ENCODE peak calls at places on chromosomes 1 and 21, in ten cellular contexts. M is fibroblast of lung; U is colonic mucosa; V is tibial artery; X is Peyer's patch; F is IMR-90; W is aorta; K is left ventricle myocardium inferior; O is dorsolateral prefrontal cortex; Z is CD4-positive, alpha-beta memory T cell. I is an unnamed sample.

GRCh38 chr1:28236656-28237331 is 870 bp downstream of the ATP5IF1 start:
- DNase-seq in M (no peak), U (no peak), V (no peak), X (no peak), F (no peak), W (no peak), K (no peak), O (no peak), Z (no peak), I (no peak)

GRCh38 chr1:177306019-177306415 is 135.3 kb downstream of the BRINP2 start:
- DNase-seq in M (no peak), U (no peak), V (no peak), X (no peak), F (no peak), W (no peak), K (no peak), O (no peak), Z (no peak), I (no peak)

GRCh38 chr1:203083463-203083921 is 2.3 kb downstream of the MYOG start:
- DNase-seq in M (no peak), U (peak; percentile 12), V (no peak), X (no peak), F (no peak), W (no peak), K (no peak), O (peak; percentile 2), Z (no peak), I (no peak)

GRCh38 chr1:192235127-192235526 is 76.9 kb downstream of the RGS18 start:
- DNase-seq in M (no peak), U (no peak), V (no peak), X (no peak), F (peak; percentile 49), W (no peak), K (no peak), O (no peak), Z (no peak), I (peak; percentile 39)

GRCh38 chr1:171807547-171807946 is 26.1 kb downstream of the METTL13 start:
- DNase-seq in M (no peak), U (no peak), V (no peak), X (no peak), F (no peak), W (no peak), K (no peak), O (no peak), Z (no peak), I (no peak)

GRCh38 chr21:29208666-29209059 is 78.2 kb downstream of the MAP3K7CL start:
- DNase-seq in M (peak; percentile 84), U (no peak), V (no peak), X (no peak), F (peak; percentile 93), W (no peak), K (no peak), O (no peak), Z (no peak), I (peak; percentile 53)

GRCh38 chr1:170513138-170513537 is 18.8 kb upstream of the GORAB start:
- DNase-seq in M (no peak), U (no peak), V (no peak), X (no peak), F (no peak), W (no peak), K (no peak), O (no peak), Z (no peak), I (no peak)

GRCh38 chr1:32592953-32593352 is 53.7 kb downstream of the ZBTB8A start:
- DNase-seq in M (peak; percentile 17), U (no peak), V (no peak), X (no peak), F (peak; percentile 71), W (no peak), K (no peak), O (no peak), Z (no peak), I (peak; percentile 16)

DNA sequence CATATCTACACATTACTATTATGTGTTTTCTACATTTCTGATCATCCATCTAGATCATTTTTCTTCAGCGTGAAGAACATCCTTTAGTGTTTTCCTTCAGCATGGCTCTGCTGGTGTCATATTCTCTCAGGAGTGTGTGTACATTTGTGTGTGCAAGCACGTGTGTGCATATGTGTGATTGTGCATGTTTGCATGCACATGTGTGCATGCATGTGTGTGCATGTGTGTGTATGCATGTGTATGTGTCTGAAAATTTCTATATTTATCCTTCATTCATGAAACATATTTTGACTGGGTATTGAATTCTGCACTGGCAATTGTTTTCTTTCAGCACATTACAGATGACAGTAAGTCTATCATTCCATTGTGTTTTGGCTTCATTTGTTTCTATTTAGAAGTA is 74.6 kb downstream of the FHAD1 start:
- DNase-seq in M (no peak), U (no peak), V (no peak), X (no peak), F (no peak), W (no peak), K (no peak), O (no peak), Z (no peak), I (no peak)
- H3K27ac ChIP-seq in M (no peak overlapping the region), U (no peak overlapping the region), V (no peak overlapping the region), X (no peak overlapping the region), F (no peak overlapping the region), W (no peak overlapping the region), K (no peak overlapping the region), O (no peak overlapping the region), Z (no peak overlapping the region), I (no peak overlapping the region)

DNA sequence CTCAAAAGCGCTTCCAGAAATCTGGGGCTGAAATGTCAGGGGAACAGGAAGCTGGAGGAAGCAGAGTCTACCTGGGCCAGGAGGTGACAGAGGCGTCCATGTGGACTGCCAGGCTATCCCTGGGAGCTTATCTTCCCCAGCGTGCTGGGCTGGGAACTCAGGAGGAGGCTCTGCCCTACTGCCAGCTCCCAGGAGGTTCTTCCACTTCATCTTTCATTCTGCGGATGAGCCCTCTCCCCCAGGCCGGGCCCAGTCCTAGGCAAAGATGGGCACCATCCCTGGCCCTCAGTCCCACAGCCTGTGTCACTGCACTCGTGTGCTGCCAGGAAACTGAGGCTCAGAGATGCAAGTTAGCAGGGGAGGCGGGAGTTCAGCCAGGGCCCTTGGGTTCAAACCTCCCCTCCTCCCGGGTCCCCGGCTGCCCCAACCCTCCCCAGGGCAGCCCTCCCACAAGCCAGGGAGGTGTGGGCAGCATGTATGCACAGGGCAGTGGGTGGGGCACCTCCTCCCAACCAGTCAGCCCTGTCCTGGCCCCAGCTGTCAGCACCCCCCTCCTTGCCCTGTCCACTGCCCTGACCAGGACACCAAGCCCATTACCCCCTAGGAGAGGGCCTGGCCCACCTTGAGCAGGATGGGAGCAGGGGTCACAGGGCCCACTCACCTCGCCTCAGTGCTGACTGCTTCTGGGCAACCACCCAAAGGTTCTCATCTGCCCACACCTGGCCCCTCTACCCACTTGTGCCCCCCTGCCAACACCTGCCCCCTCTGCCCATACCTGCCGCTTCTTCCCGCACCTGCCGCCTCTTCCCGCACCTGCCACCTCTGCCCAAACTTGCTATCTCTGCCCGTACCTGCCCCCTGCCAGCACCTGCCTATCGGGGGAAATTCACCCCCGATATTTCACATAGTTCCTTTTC is 226.0 kb downstream of the NPHP4 start:
- DNase-seq in M (no peak), U (no peak), V (no peak), X (peak; percentile 21), F (no peak), W (peak; percentile 17), K (no peak), O (no peak), Z (no peak), I (no peak)
- H3K27me3 ChIP-seq in M (no peaks in the 10 kb centered on the region), U (no peaks in the 10 kb centered on the region), V (no peaks in the 10 kb centered on the region), X (no peaks in the 10 kb centered on the region), F (no peaks in the 10 kb centered on the region), W (no peaks in the 10 kb centered on the region), K (peaks cover 89% of the 10 kb centered on the region), O (no peaks in the 10 kb centered on the region), Z (no peaks in the 10 kb centered on the region), I (no peaks in the 10 kb centered on the region)

GRCh38 chr1:68174173-68175113 is 57.9 kb downstream of the WLS start:
- DNase-seq in M (peak; percentile 96), U (peak; percentile 69), V (peak; percentile 76), X (no peak), F (peak; percentile 98), W (peak; percentile 78), K (no peak), O (no peak), Z (no peak), I (peak; percentile 97)

GRCh38 chr1:68175621-68176398 is 56.5 kb downstream of the WLS start:
- DNase-seq in M (peak; percentile 55), U (peak; percentile 60), V (no peak), X (no peak), F (peak; percentile 32), W (no peak), K (no peak), O (no peak), Z (no peak), I (no peak)

GRCh38 chr1:68181165-68181556 is 51.2 kb downstream of the WLS start:
- DNase-seq in M (no peak), U (no peak), V (no peak), X (no peak), F (no peak), W (no peak), K (no peak), O (no peak), Z (no peak), I (no peak)

GRCh38 chr1:68180441-68181164 is 51.7 kb downstream of the WLS start:
- DNase-seq in M (no peak), U (no peak), V (no peak), X (no peak), F (no peak), W (no peak), K (no peak), O (no peak), Z (no peak), I (no peak)

DNA sequence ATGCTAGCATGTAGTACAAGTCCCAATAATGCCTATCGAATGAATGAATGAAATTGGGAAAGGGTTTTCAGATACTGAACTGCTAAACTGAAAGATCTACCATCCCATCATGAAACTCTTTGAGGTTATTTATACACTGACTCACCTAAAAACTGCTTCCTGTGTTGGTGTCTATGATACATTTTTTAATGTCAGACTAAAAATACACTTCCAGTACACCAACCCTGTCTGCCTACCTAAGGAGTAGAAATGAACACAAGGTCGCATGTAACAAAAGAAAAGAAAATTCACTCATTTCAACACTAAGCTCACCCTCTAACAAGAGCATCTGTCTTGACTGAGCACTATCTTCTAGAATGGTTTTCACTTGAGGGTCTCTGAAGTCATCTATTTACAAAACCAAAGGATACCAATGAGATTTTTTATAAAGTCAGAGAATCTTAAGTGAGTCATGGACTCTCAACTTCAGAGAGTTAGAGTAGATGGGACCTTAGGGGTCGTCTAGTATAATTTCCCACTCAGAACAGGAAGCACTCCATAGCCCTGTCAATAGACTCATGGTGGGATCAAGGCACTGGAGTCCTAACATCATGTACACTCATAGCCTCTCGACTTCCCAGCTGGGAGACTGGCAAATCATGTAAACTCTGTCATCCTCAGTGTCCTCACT is 53.4 kb downstream of the WLS start:
- DNase-seq in M (no peak), U (no peak), V (no peak), X (no peak), F (peak; percentile 68), W (no peak), K (no peak), O (no peak), Z (no peak), I (peak; percentile 51)
- H3K4me3 ChIP-seq in M (no peak overlapping the region), U (no peak overlapping the region), V (no peak overlapping the region), X (no peak overlapping the region), F (no peak overlapping the region), W (no peak overlapping the region), K (no peak overlapping the region), O (no peak overlapping the region), Z (no peak overlapping the region), I (no peak overlapping the region)

GRCh38 chr21:45031231-45032191 is 42.9 kb upstream of the ADARB1 start:
- DNase-seq in M (no peak), U (no peak), V (no peak), X (no peak), F (no peak), W (peak; percentile 49), K (no peak), O (no peak), Z (no peak), I (no peak)

GRCh38 chr21:45033791-45034555 is 40.4 kb upstream of the ADARB1 start:
- DNase-seq in M (peak; percentile 87), U (no peak), V (peak; percentile 74), X (peak; percentile 46), F (peak; percentile 73), W (peak; percentile 62), K (no peak), O (no peak), Z (no peak), I (peak; percentile 42)

GRCh38 chr21:45032977-45033705 is 41.2 kb upstream of the ADARB1 start:
- DNase-seq in M (peak; percentile 27), U (no peak), V (peak; percentile 54), X (peak; percentile 42), F (no peak), W (peak; percentile 53), K (no peak), O (no peak), Z (no peak), I (no peak)

GRCh38 chr21:45030637-45031218 is 43.7 kb upstream of the ADARB1 start:
- DNase-seq in M (peak; percentile 69), U (no peak), V (peak; percentile 53), X (no peak), F (no peak), W (peak; percentile 51), K (no peak), O (no peak), Z (no peak), I (no peak)

DNA sequence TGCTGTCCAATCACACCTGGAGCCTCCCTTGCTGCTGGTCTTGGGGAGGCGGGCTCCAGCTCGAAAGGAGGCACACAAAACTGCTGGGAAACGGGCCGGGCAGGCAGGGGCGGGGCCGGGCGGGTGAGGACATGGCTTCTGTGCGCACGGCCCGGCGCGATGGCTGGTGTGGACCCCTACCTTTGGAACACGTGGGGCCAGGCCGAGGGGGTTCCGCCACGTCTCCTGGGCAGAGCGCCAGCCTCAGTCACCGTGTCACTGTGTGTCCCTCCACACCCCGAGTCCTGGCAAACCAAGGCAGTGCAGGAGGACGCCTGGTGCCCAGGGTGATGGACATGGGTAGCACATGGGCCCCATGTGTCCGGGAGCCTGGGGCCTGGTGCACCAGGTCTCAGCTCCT is 42.0 kb upstream of the ADARB1 start:
- DNase-seq in M (no peak), U (no peak), V (no peak), X (no peak), F (no peak), W (peak; percentile 43), K (no peak), O (no peak), Z (no peak), I (no peak)
- H3K27ac ChIP-seq in M (no peak overlapping the region), U (no peak overlapping the region), V (peak overlapping the region; percentile 97), X (no peak overlapping the region), F (no peak overlapping the region), W (peak overlapping the region; percentile 88), K (no peak overlapping the region), O (no peak overlapping the region), Z (no peak overlapping the region), I (no peak overlapping the region)